ENCODE peak calls at places on chromosomes 2 and 18, in five cellular contexts. One of them, this sample, is unnamed.
A peak's percentile ranks its signal among the peaks of the same experiment; 100 is the strongest.

GRCh38 chr18:47909484-47909883 is 21.0 kb downstream of the SMAD2 start:
- DNase-seq in kidney: no peak
- DNase-seq in GDM1: no peak
- DNase-seq in T-cell: no peak
- DNase-seq in NCI-H510A treated with DMSO at 0.1 percent for 48 hours: no peak
- DNase-seq in this sample: no peak

GRCh38 chr2:143230506-143231256 is 101.5 kb downstream of the ARHGAP15 start:
- DNase-seq in kidney: no peak
- DNase-seq in GDM1: no peak
- DNase-seq in T-cell: no peak
- DNase-seq in NCI-H510A treated with DMSO at 0.1 percent for 48 hours: no peak
- DNase-seq in this sample: no peak

GRCh38 chr2:195848119-195848899 is 191.3 kb downstream of the SLC39A10 start:
- DNase-seq in kidney: no peak
- DNase-seq in GDM1: no peak
- DNase-seq in T-cell: no peak
- DNase-seq in NCI-H510A treated with DMSO at 0.1 percent for 48 hours: no peak
- DNase-seq in this sample: no peak

GRCh38 chr2:8003462-8004075 is 678.3 kb upstream of the ID2 start:
- DNase-seq in kidney: no peak
- DNase-seq in GDM1: no peak
- DNase-seq in T-cell: no peak
- DNase-seq in NCI-H510A treated with DMSO at 0.1 percent for 48 hours: no peak
- DNase-seq in this sample: peak; percentile 11

GRCh38 chr2:98561018-98561417 is 47.3 kb downstream of the COA5 start:
- DNase-seq in kidney: no peak
- DNase-seq in GDM1: no peak
- DNase-seq in T-cell: no peak
- DNase-seq in NCI-H510A treated with DMSO at 0.1 percent for 48 hours: no peak
- DNase-seq in this sample: no peak

GRCh38 chr2:203758841-203759691 is 52.6 kb downstream of the CD28 start:
- DNase-seq in kidney: no peak
- DNase-seq in GDM1: no peak
- DNase-seq in T-cell: no peak
- DNase-seq in NCI-H510A treated with DMSO at 0.1 percent for 48 hours: no peak
- DNase-seq in this sample: no peak

GRCh38 chr2:191363267-191363666 is 118.1 kb downstream of the MYO1B start:
- DNase-seq in kidney: no peak
- DNase-seq in GDM1: no peak
- DNase-seq in T-cell: no peak
- DNase-seq in NCI-H510A treated with DMSO at 0.1 percent for 48 hours: no peak
- DNase-seq in this sample: no peak

GRCh38 chr2:172256886-172257285 is 154.2 kb upstream of the DLX2 start:
- DNase-seq in kidney: no peak
- DNase-seq in GDM1: no peak
- DNase-seq in T-cell: no peak
- DNase-seq in NCI-H510A treated with DMSO at 0.1 percent for 48 hours: no peak
- DNase-seq in this sample: no peak

GRCh38 chr2:180747728-180748127 is 232.7 kb upstream of the UBE2E3 start:
- DNase-seq in kidney: no peak
- DNase-seq in GDM1: no peak
- DNase-seq in T-cell: no peak
- DNase-seq in NCI-H510A treated with DMSO at 0.1 percent for 48 hours: no peak
- DNase-seq in this sample: no peak

GRCh38 chr2:62321890-62322289 is 126.0 kb downstream of the B3GNT2 start:
- DNase-seq in kidney: no peak
- DNase-seq in GDM1: no peak
- DNase-seq in T-cell: no peak
- DNase-seq in NCI-H510A treated with DMSO at 0.1 percent for 48 hours: no peak
- DNase-seq in this sample: no peak

GRCh38 chr2:74835831-74836674 is 2.1 kb downstream of the HK2 start:
- DNase-seq in kidney: no peak
- DNase-seq in GDM1: peak; percentile 27
- DNase-seq in T-cell: no peak
- DNase-seq in NCI-H510A treated with DMSO at 0.1 percent for 48 hours: peak; percentile 74
- DNase-seq in this sample: no peak

GRCh38 chr18:39871976-39872375 is 2083.1 kb upstream of the PIK3C3 start:
- DNase-seq in kidney: no peak
- DNase-seq in GDM1: no peak
- DNase-seq in T-cell: no peak
- DNase-seq in NCI-H510A treated with DMSO at 0.1 percent for 48 hours: no peak
- DNase-seq in this sample: no peak

GRCh38 chr18:5173646-5174045 is 23.4 kb downstream of the AKAIN1 start:
- DNase-seq in kidney: no peak
- DNase-seq in GDM1: no peak
- DNase-seq in T-cell: no peak
- DNase-seq in NCI-H510A treated with DMSO at 0.1 percent for 48 hours: no peak
- DNase-seq in this sample: no peak

GRCh38 chr2:152825834-152826233 is 107.4 kb downstream of the ARL6IP6 start:
- DNase-seq in kidney: no peak
- DNase-seq in GDM1: no peak
- DNase-seq in T-cell: no peak
- DNase-seq in NCI-H510A treated with DMSO at 0.1 percent for 48 hours: no peak
- DNase-seq in this sample: no peak

GRCh38 chr2:56448999-56449431 is 265.2 kb downstream of the CCDC85A start:
- DNase-seq in kidney: peak; percentile 87
- DNase-seq in GDM1: no peak
- DNase-seq in T-cell: no peak
- DNase-seq in NCI-H510A treated with DMSO at 0.1 percent for 48 hours: no peak
- DNase-seq in this sample: peak; percentile 42

GRCh38 chr2:223944166-223944703 is 900 bp downstream of the WDFY1 start:
- DNase-seq in kidney: peak; percentile 80
- DNase-seq in GDM1: no peak
- DNase-seq in T-cell: no peak
- DNase-seq in NCI-H510A treated with DMSO at 0.1 percent for 48 hours: no peak
- DNase-seq in this sample: peak; percentile 43

GRCh38 chr2:189661957-189662321 is 680 bp downstream of the ASNSD1 start:
- DNase-seq in kidney: no peak
- DNase-seq in GDM1: no peak
- DNase-seq in T-cell: no peak
- DNase-seq in NCI-H510A treated with DMSO at 0.1 percent for 48 hours: no peak
- DNase-seq in this sample: no peak

GRCh38 chr18:43571078-43571689 is 293.9 kb upstream of the SYT4 start:
- DNase-seq in kidney: no peak
- DNase-seq in GDM1: no peak
- DNase-seq in T-cell: no peak
- DNase-seq in NCI-H510A treated with DMSO at 0.1 percent for 48 hours: peak; percentile 68
- DNase-seq in this sample: no peak

GRCh38 chr2:160574472-160575140 is 81.0 kb upstream of the RBMS1 start:
- DNase-seq in kidney: no peak
- DNase-seq in GDM1: no peak
- DNase-seq in T-cell: no peak
- DNase-seq in NCI-H510A treated with DMSO at 0.1 percent for 48 hours: no peak
- DNase-seq in this sample: no peak

GRCh38 chr2:233434666-233435375 is 80.5 kb downstream of the DGKD start:
- DNase-seq in kidney: no peak
- DNase-seq in GDM1: no peak
- DNase-seq in T-cell: no peak
- DNase-seq in NCI-H510A treated with DMSO at 0.1 percent for 48 hours: no peak
- DNase-seq in this sample: peak; percentile 15

GRCh38 chr2:18171191-18172139 is 293.0 kb downstream of the KCNS3 start:
- DNase-seq in kidney: no peak
- DNase-seq in GDM1: no peak
- DNase-seq in T-cell: no peak
- DNase-seq in NCI-H510A treated with DMSO at 0.1 percent for 48 hours: no peak
- DNase-seq in this sample: no peak

GRCh38 chr18:76256897-76257500 is 238.0 kb downstream of the ZNF516 start:
- DNase-seq in kidney: no peak
- DNase-seq in GDM1: no peak
- DNase-seq in T-cell: no peak
- DNase-seq in NCI-H510A treated with DMSO at 0.1 percent for 48 hours: peak; percentile 71
- DNase-seq in this sample: no peak

GRCh38 chr18:62751341-62751821 is 36.0 kb downstream of the PHLPP1 start:
- DNase-seq in kidney: no peak
- DNase-seq in GDM1: no peak
- DNase-seq in T-cell: no peak
- DNase-seq in NCI-H510A treated with DMSO at 0.1 percent for 48 hours: no peak
- DNase-seq in this sample: peak; percentile 51

GRCh38 chr18:76161983-76162382 is 333.1 kb downstream of the ZNF516 start:
- DNase-seq in kidney: no peak
- DNase-seq in GDM1: no peak
- DNase-seq in T-cell: no peak
- DNase-seq in NCI-H510A treated with DMSO at 0.1 percent for 48 hours: no peak
- DNase-seq in this sample: no peak

GRCh38 chr2:151289972-151290335 is 486 bp upstream of the NMI start:
- DNase-seq in kidney: no peak
- DNase-seq in GDM1: peak; percentile 36
- DNase-seq in T-cell: no peak
- DNase-seq in NCI-H510A treated with DMSO at 0.1 percent for 48 hours: no peak
- DNase-seq in this sample: no peak

This sample was measured in left colon.